ENCODE peak calls at places on chromosomes 6 and 20, in five cellular contexts. X is cardiac muscle cell, G is PC-3, W is H1, Q is transverse colon. E is an unnamed sample.

GRCh38 chr6:64672651-64673050 is 1034.4 kb downstream of the EYS start:
- DNase-seq in X (peak; percentile 65), G (no peak), W (no peak), Q (no peak), E (peak; percentile 69)

GRCh38 chr20:370151-370600 is 10.4 kb upstream of the TRIB3 start:
- DNase-seq in X (no peak), G (peak; percentile 94), W (no peak), Q (no peak), E (no peak)

GRCh38 chr6:46011241-46012085 is 4.2 kb downstream of the CLIC5 start:
- DNase-seq in X (no peak), G (no peak), W (no peak), Q (peak; percentile 69), E (peak; percentile 12)

GRCh38 chr20:1820137-1821074 is 74.8 kb upstream of the SIRPA start:
- DNase-seq in X (peak; percentile 59), G (peak; percentile 53), W (no peak), Q (no peak), E (peak; percentile 79)

GRCh38 chr6:142074516-142074915 is 58.2 kb upstream of the GJE1 start:
- DNase-seq in X (peak; percentile 19), G (no peak), W (no peak), Q (no peak), E (no peak)

GRCh38 chr20:19691125-19691524 is 66.9 kb upstream of the RIN2 start:
- DNase-seq in X (no peak), G (no peak), W (no peak), Q (no peak), E (no peak)

GRCh38 chr20:43767686-43768474 is 41.1 kb upstream of the GTSF1L start:
- DNase-seq in X (peak; percentile 35), G (peak; percentile 83), W (no peak), Q (no peak), E (no peak)

GRCh38 chr6:13597073-13597472 is 18.1 kb upstream of the NOL7 start:
- DNase-seq in X (no peak), G (no peak), W (no peak), Q (no peak), E (no peak)

GRCh38 chr20:47468290-47469050 is 33.2 kb upstream of the NCOA3 start:
- DNase-seq in X (no peak), G (no peak), W (no peak), Q (peak; percentile 59), E (peak; percentile 15)

GRCh38 chr20:22180244-22180643 is 404.1 kb downstream of the FOXA2 start:
- DNase-seq in X (no peak), G (no peak), W (no peak), Q (no peak), E (no peak)

DNA sequence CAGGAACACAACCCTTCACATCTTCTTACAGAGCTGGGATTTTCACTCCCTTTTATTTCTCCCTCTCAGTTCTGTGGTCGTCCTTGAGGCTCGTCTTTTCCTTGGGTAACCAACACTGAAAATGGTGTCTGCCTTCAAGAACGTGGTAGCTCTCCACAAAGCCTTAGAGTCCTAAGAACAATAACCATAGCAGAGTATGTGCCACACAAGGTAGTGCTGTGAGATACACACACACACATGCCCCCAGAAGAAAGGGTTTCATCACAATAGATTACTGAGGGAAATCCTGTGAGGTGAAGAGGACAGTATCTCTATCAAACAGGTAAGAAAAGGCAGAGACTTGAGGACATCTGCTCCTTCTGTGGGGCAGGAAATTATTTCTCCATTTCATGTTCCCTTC is 104.8 kb upstream of the HDAC2 start:
- DNase-seq in X (no peak), G (no peak), W (no peak), Q (no peak), E (no peak)
- H3K4me3 ChIP-seq in X (no peak overlapping the region), G (no peak overlapping the region), W (no peak overlapping the region), Q (no peak overlapping the region), E (no peak overlapping the region)

GRCh38 chr20:62832212-62832922 is 15.5 kb downstream of the COL9A3 start:
- DNase-seq in X (no peak), G (peak; percentile 76), W (no peak), Q (peak; percentile 82), E (peak; percentile 30)
- TF ChIP-seq CTCF in X (no peak), G (no peak), W (no peak), Q (no peak), E (no peak)

GRCh38 chr6:33787954-33788693 is 806 bp downstream of the LEMD2 start:
- DNase-seq in X (peak; percentile 88), G (peak; percentile 56), W (no peak), Q (peak; percentile 77), E (peak; percentile 91)
- H3K4me3 ChIP-seq in X (peak overlapping the region; percentile 69), G (peak overlapping the region; percentile 89), W (peak overlapping the region; percentile 59), Q (peak overlapping the region; percentile 90), E (peak overlapping the region; percentile 69)

GRCh38 chr6:165191461-165191860 is 117.9 kb downstream of the C6orf118 start:
- DNase-seq in X (no peak), G (no peak), W (no peak), Q (no peak), E (no peak)
- TF ChIP-seq CTCF in X (no peak), G (no peak), W (no peak), Q (no peak), E (no peak)

DNA sequence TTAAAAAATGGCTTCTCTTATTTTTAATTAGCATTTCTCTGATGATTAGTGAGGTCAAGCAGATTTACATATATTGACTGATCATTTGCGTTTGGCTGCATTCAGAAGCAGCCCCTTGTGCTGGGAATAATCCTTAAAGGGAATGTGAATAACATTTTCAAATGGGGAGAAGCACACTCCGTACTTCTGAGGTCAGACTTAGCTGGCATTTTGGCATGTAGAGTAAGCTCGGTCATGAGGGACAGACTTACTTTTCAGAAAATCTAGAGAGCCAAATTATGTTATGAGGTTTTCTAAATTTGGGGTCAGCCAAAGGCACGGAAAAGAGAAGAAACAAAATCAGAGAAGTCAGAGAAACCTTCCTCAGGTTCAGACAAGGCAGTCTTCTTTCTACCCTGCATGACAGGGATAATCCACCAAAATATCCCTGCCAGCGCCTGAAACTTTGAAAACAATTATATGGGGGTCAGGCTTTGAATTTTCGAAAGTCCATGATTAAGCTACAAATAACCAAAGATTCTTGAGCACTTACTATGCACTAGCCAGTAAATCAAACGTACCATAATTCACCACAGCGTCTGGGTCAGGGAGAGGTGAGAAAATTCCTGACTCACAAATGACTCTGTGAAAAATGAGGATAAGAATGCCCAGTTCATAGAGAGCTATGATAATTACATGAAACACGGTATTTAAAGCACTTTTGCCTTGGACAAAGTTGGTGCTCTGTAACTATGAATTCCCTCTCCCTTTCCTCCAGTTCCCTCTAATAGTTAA is 44.9 kb downstream of the ADAT2 start:
- DNase-seq in X (peak; percentile 46), G (peak; percentile 19), W (no peak), Q (no peak), E (peak; percentile 42)
- H3K4me3 ChIP-seq in X (no peak overlapping the region), G (no peak overlapping the region), W (no peak overlapping the region), Q (no peak overlapping the region), E (no peak overlapping the region)

DNA sequence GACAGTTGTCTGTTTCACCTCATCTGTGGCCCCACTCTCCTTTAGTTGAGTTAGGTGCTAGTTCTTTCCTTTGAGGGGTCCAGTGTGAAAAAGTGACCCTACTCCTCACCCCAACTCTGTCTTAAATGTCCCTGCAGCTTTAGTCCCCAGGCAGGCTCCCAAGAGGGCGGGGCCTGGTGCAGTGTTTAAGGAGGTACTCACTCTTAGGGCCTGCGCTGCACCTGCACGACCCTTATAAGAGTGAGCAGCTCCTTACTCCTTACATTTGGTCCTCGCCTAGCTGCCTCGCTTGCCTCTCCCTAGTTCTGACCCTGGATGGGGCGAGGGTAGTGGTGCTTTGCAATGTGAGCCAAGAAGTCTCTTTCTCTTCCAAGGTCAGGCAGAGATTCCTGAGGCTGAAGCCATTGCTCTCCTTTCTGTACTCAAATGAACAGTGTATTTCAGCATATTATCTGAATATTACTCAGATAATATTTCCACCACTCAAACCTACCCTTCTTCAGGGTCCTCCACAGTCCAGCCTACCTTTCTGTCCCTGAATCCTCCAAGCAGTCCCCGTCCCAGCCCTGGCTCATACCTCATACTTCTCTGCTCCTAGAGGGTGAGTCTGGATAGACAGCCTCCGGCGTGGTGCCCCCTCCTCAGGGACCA is 11.9 kb upstream of the VEGFA start:
- DNase-seq in X (no peak), G (no peak), W (no peak), Q (no peak), E (no peak)
- TF ChIP-seq CTCF in X (no peak), G (no peak), W (no peak), Q (no peak), E (no peak)

GRCh38 chr6:170281331-170282292 is 9.3 kb downstream of the DLL1 start:
- DNase-seq in X (no peak), G (no peak), W (no peak), Q (no peak), E (no peak)

GRCh38 chr6:170279426-170279825 is 11.5 kb downstream of the DLL1 start:
- DNase-seq in X (no peak), G (no peak), W (no peak), Q (no peak), E (no peak)

GRCh38 chr6:170279977-170280688 is 10.7 kb downstream of the DLL1 start:
- DNase-seq in X (peak; percentile 33), G (peak; percentile 65), W (no peak), Q (peak; percentile 82), E (peak; percentile 40)

GRCh38 chr6:170278743-170279094 is 12.2 kb downstream of the DLL1 start:
- DNase-seq in X (no peak), G (no peak), W (no peak), Q (no peak), E (no peak)

GRCh38 chr6:170280689-170281045 is 10.2 kb downstream of the DLL1 start:
- DNase-seq in X (no peak), G (no peak), W (no peak), Q (no peak), E (no peak)
- H3K4me3 ChIP-seq in X (no peak overlapping the region), G (peak overlapping the region; percentile 73), W (no peak overlapping the region), Q (no peak overlapping the region), E (peak overlapping the region; percentile 50)